ENCODE peak calls at places on chromosomes 7 and 10, in five cellular contexts. R is heart left ventricle, T is lower lobe of right lung, K is psoas muscle, G is fibroblast of lung. H is an unnamed sample.
A peak's percentile ranks its signal among the peaks of the same experiment; 100 is the strongest.

GRCh38 chr10:100359030-100359432 is 12.0 kb downstream of the SCD start:
- DNase-seq in R (no peak), T (no peak), K (no peak), G (no peak), H (no peak)

GRCh38 chr10:79272353-79272752 is 74.9 kb upstream of the PPIF start:
- DNase-seq in R (no peak), T (no peak), K (no peak), G (no peak), H (no peak)

GRCh38 chr10:6012506-6012905 is 35.2 kb upstream of the IL15RA start:
- DNase-seq in R (no peak), T (no peak), K (no peak), G (no peak), H (no peak)

GRCh38 chr10:79431422-79431821 is 14.0 kb downstream of the ZCCHC24 start:
- DNase-seq in R (no peak), T (no peak), K (peak; percentile 48), G (no peak), H (no peak)

GRCh38 chr10:19629559-19629958 is 186.7 kb upstream of the PLXDC2 start:
- DNase-seq in R (peak; percentile 73), T (peak; percentile 73), K (peak; percentile 75), G (peak; percentile 50), H (no peak)

GRCh38 chr7:115680921-115681320 is 349.6 kb downstream of the TFEC start:
- DNase-seq in R (no peak), T (no peak), K (no peak), G (no peak), H (no peak)

GRCh38 chr7:133053321-133053891 is 28.5 kb downstream of the CHCHD3 start:
- DNase-seq in R (no peak), T (no peak), K (no peak), G (peak; percentile 99), H (no peak)

GRCh38 chr7:50640256-50640655 is 75.1 kb upstream of the DDC start:
- DNase-seq in R (no peak), T (no peak), K (no peak), G (no peak), H (no peak)

GRCh38 chr10:119543814-119544642 is 1.5 kb upstream of the RGS10 start:
- DNase-seq in R (no peak), T (no peak), K (no peak), G (peak; percentile 21), H (no peak)

GRCh38 chr10:60942604-60943269 is 1.2 kb downstream of the RHOBTB1 start:
- DNase-seq in R (peak; percentile 71), T (peak; percentile 65), K (peak; percentile 61), G (peak; percentile 49), H (peak; percentile 8)

GRCh38 chr10:28633750-28634149 is 43.6 kb upstream of the BAMBI start:
- DNase-seq in R (no peak), T (no peak), K (no peak), G (peak; percentile 51), H (no peak)

GRCh38 chr7:4919969-4920766 is 36.7 kb upstream of the RADIL start:
- DNase-seq in R (no peak), T (no peak), K (no peak), G (no peak), H (no peak)

GRCh38 chr10:89662596-89662995 is 17.6 kb upstream of the PANK1 start:
- DNase-seq in R (no peak), T (no peak), K (no peak), G (no peak), H (no peak)

GRCh38 chr7:128830231-128831177 is at the start of gene FLNC:
- DNase-seq in R (peak; percentile 81), T (no peak), K (peak; percentile 91), G (peak; percentile 73), H (no peak)

GRCh38 chr7:22013711-22014110 is 68.0 kb upstream of the CDCA7L start:
- DNase-seq in R (no peak), T (no peak), K (no peak), G (no peak), H (no peak)

GRCh38 chr10:84845628-84846261 is 517.4 kb downstream of the CCSER2 start:
- DNase-seq in R (no peak), T (no peak), K (no peak), G (no peak), H (no peak)

GRCh38 chr10:96910488-96911395 is 78.6 kb downstream of the LCOR start:
- DNase-seq in R (no peak), T (no peak), K (no peak), G (no peak), H (no peak)

GRCh38 chr10:12483996-12484944 is 134.9 kb downstream of the CAMK1D start:
- DNase-seq in R (no peak), T (no peak), K (no peak), G (no peak), H (no peak)

GRCh38 chr10:101777085-101777856 is 1.4 kb upstream of the FGF8 start:
- DNase-seq in R (no peak), T (no peak), K (no peak), G (no peak), H (no peak)

GRCh38 chr10:10816453-10816852 is 201.2 kb upstream of the CELF2 start:
- DNase-seq in R (no peak), T (no peak), K (no peak), G (peak; percentile 79), H (no peak)

GRCh38 chr7:128405345-128406146 is 4.2 kb downstream of the IMPDH1 start:
- DNase-seq in R (peak; percentile 82), T (peak; percentile 70), K (peak; percentile 71), G (peak; percentile 45), H (no peak)

GRCh38 chr7:22732556-22733126 is 5.6 kb downstream of the IL6 start:
- DNase-seq in R (no peak), T (no peak), K (no peak), G (peak; percentile 23), H (no peak)

GRCh38 chr7:108442039-108442568 is 14.1 kb downstream of the NRCAM start:
- DNase-seq in R (no peak), T (no peak), K (no peak), G (no peak), H (no peak)

DNA sequence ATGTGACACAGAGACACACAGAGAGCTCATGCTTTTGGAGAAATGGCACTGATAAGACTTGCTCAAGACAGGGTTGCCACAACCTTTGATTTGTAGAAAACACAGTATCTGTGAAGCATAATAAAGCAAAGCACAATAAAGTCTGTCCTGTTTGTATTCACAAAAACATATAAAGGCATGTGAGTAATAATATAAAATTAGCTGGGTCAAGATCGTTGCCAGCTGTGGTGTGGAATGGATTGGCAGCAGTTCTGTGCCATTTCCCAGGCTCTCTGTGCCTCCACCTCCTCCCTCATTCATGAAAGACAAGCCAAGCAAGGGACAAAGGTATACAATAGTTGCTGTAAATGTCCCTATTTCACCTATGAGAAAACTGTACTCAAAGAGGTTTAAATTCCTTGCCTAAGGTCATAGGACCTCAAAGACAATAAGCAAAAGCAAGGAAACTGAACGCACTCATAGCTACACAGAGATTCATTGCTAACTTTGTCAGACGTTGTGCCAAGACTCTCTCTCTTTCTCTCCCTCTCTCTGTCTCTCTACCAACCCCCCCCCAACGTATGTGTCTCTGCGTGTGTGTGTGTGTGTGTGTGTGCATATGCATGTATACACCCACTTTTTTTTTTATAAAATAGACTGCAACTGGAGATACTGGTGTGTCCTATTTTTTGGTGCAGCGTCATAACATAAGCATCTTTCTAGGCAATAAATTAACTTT is 31.8 kb downstream of the CHST3 start:
- DNase-seq in R (no peak), T (no peak), K (peak; percentile 48), G (no peak), H (no peak)
- H3K4me1 ChIP-seq in R (peaks cover 50% of the 10 kb centered on the region), T (peaks cover 31% of the 10 kb centered on the region), K (peaks cover 56% of the 10 kb centered on the region), G (peaks cover 24% of the 10 kb centered on the region), H (peaks cover 2% of the 10 kb centered on the region)

GRCh38 chr7:27190284-27190748 is 5.3 kb upstream of the HOXA11 start:
- DNase-seq in R (no peak), T (no peak), K (no peak), G (no peak), H (peak; percentile 27)
- H3K4me1 ChIP-seq in R (peaks cover 46% of the 10 kb centered on the region), T (peaks cover 48% of the 10 kb centered on the region), K (peaks cover 9% of the 10 kb centered on the region), G (no peaks in the 10 kb centered on the region), H (peaks cover 16% of the 10 kb centered on the region)

DNA sequence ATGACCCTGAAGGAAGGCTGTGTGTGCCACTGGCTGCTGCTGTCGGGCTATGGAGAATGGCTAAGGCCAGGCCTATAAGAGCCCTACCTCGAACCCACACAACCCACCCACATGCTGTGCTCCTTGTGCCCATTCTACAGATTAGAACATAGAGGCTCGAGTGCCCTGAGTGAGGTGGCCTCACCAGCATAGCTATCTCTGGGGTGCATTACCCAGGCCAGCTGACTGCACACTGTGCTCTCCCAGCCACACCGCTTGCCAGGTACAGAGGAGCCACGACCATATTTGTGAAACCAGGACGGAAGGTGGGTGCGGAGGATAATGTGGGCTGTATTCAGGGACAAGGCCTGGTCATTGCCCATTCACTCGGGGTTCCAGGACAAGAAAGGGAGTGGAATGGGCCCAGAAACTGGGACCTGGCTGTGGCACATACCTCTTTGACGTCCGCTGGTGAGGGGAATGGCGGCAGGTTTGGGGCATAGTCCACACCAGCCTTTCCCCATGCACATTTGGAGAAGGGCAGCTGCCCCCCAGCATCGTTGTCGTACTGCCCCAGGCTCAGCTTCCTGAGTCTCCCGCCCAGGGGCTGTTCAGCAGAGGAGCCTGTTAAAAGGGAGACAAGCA is 236.0 kb downstream of the TNS3 start:
- DNase-seq in R (no peak), T (no peak), K (no peak), G (no peak), H (no peak)
- H3K4me1 ChIP-seq in R (no peaks in the 10 kb centered on the region), T (no peaks in the 10 kb centered on the region), K (no peaks in the 10 kb centered on the region), G (no peaks in the 10 kb centered on the region), H (no peaks in the 10 kb centered on the region)

GRCh38 chr7:27175005-27175625 is 995 bp upstream of the HOXA10 start:
- DNase-seq in R (peak; percentile 23), T (no peak), K (peak; percentile 61), G (no peak), H (peak; percentile 94)
- H3K4me1 ChIP-seq in R (peaks cover 40% of the 10 kb centered on the region), T (peaks cover 38% of the 10 kb centered on the region), K (peaks cover 23% of the 10 kb centered on the region), G (no peaks in the 10 kb centered on the region), H (no peaks in the 10 kb centered on the region)

DNA sequence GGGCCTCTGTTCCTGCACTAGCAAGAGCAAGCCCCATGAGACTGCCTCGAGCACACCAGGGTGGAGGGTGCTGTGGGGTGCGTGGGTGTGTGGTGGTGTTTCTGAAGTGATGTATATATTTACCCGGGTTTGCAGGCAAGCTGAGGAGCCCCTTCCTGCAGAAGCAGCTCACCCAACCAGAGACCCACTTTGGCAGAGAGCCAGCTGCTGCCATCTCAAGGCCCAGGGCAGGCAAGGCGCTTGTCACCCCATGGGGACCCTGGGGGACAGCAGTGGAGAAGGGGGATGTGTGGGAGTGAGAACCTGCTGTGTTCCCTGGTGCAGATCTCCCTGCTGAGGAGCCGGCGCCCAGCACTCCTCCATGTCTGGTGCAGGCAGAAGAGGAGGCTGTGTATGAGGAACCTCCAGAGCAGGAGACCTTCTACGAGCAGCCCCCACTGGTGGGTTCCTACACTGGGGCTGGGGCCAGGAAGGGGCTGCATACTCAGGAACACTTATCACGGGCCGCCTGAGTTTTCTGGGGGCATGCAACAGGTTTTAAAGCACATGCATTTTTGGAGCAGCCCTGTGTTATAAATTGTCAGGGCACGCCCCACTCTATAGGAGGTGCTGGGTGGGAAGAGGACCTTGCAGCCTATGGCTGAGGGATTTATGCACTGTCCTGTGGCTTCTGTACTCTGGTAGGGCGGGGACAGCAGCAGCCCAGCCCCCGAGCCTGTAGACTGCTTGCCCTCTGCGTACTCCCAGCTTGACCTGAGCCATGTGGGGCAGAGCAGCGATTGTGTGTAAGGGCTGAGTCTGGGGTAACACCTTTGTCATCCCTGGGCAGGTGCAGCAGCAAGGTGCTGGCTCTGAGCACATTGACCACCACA is 5.9 kb downstream of the PGAM2 start:
- DNase-seq in R (peak; percentile 48), T (peak; percentile 45), K (peak; percentile 36), G (no peak), H (no peak)
- H3K4me1 ChIP-seq in R (peaks cover 8% of the 10 kb centered on the region), T (peaks cover 7% of the 10 kb centered on the region), K (peaks cover 35% of the 10 kb centered on the region), G (no peaks in the 10 kb centered on the region), H (no peaks in the 10 kb centered on the region)

GRCh38 chr7:151914051-151914450 is 37.1 kb upstream of the PRKAG2 start:
- DNase-seq in R (no peak), T (no peak), K (no peak), G (no peak), H (no peak)
- H3K4me1 ChIP-seq in R (peaks cover 15% of the 10 kb centered on the region), T (peaks cover 17% of the 10 kb centered on the region), K (no peaks in the 10 kb centered on the region), G (no peaks in the 10 kb centered on the region), H (peaks cover 4% of the 10 kb centered on the region)

GRCh38 chr10:122388287-122388997 is 13.9 kb downstream of the PLEKHA1 start:
- DNase-seq in R (no peak), T (no peak), K (no peak), G (no peak), H (no peak)
- H3K4me1 ChIP-seq in R (peaks cover 26% of the 10 kb centered on the region), T (no peaks in the 10 kb centered on the region), K (peaks cover 63% of the 10 kb centered on the region), G (no peaks in the 10 kb centered on the region), H (no peaks in the 10 kb centered on the region)

H was measured in prostate gland.